ENCODE peak calls at places on chromosomes 13 and 19, in seven cellular contexts. One of them, this sample, is unnamed.

GRCh38 chr19:55301459-55302331 is 17.9 kb downstream of the BRSK1 start:
- DNase-seq in aorta: peak
- DNase-seq in right lobe of liver: peak
- DNase-seq in choroid plexus epithelial cell: peak
- DNase-seq in stomach: peak
- DNase-seq in GM12865: peak
- DNase-seq in spleen: peak
- DNase-seq in this sample: peak

GRCh38 chr13:44224433-44225149 is 149.0 kb upstream of the SERP2 start:
- DNase-seq in aorta: no peak
- DNase-seq in right lobe of liver: no peak
- DNase-seq in choroid plexus epithelial cell: no peak
- DNase-seq in stomach: no peak
- DNase-seq in GM12865: no peak
- DNase-seq in spleen: no peak
- DNase-seq in this sample: no peak

GRCh38 chr13:61954092-61954491 is 538.4 kb upstream of the PCDH20 start:
- DNase-seq in aorta: no peak
- DNase-seq in right lobe of liver: no peak
- DNase-seq in choroid plexus epithelial cell: peak
- DNase-seq in stomach: no peak
- DNase-seq in GM12865: peak
- DNase-seq in spleen: no peak
- DNase-seq in this sample: no peak

GRCh38 chr19:43675269-43675879 is 5.4 kb upstream of the PLAUR start:
- DNase-seq in aorta: no peak
- DNase-seq in right lobe of liver: no peak
- DNase-seq in choroid plexus epithelial cell: peak
- DNase-seq in stomach: peak
- DNase-seq in GM12865: peak
- DNase-seq in spleen: no peak
- DNase-seq in this sample: no peak

GRCh38 chr19:38527466-38528136 is 90.2 kb downstream of the MAP4K1 start:
- DNase-seq in aorta: no peak
- DNase-seq in right lobe of liver: no peak
- DNase-seq in choroid plexus epithelial cell: no peak
- DNase-seq in stomach: no peak
- DNase-seq in GM12865: no peak
- DNase-seq in spleen: no peak
- DNase-seq in this sample: no peak

GRCh38 chr19:49113762-49114629 is at the start of gene LIN7B:
- DNase-seq in aorta: peak
- DNase-seq in right lobe of liver: peak
- DNase-seq in choroid plexus epithelial cell: peak
- DNase-seq in stomach: peak
- DNase-seq in GM12865: peak
- DNase-seq in spleen: peak
- DNase-seq in this sample: peak

GRCh38 chr13:40974460-40975407 is 44.4 kb downstream of the ELF1 start:
- DNase-seq in aorta: no peak
- DNase-seq in right lobe of liver: no peak
- DNase-seq in choroid plexus epithelial cell: peak
- DNase-seq in stomach: no peak
- DNase-seq in GM12865: peak
- DNase-seq in spleen: no peak
- DNase-seq in this sample: no peak

GRCh38 chr13:20672772-20673171 is 30.7 kb upstream of the IL17D start:
- DNase-seq in aorta: no peak
- DNase-seq in right lobe of liver: no peak
- DNase-seq in choroid plexus epithelial cell: peak
- DNase-seq in stomach: no peak
- DNase-seq in GM12865: no peak
- DNase-seq in spleen: no peak
- DNase-seq in this sample: no peak

GRCh38 chr13:41562083-41562482 is 104.7 kb downstream of the RGCC start:
- DNase-seq in aorta: no peak
- DNase-seq in right lobe of liver: no peak
- DNase-seq in choroid plexus epithelial cell: peak
- DNase-seq in stomach: no peak
- DNase-seq in GM12865: no peak
- DNase-seq in spleen: no peak
- DNase-seq in this sample: no peak

GRCh38 chr13:23868521-23868920 is 20.7 kb downstream of the MIPEP start:
- DNase-seq in aorta: no peak
- DNase-seq in right lobe of liver: no peak
- DNase-seq in choroid plexus epithelial cell: peak
- DNase-seq in stomach: no peak
- DNase-seq in GM12865: no peak
- DNase-seq in spleen: no peak
- DNase-seq in this sample: no peak

GRCh38 chr19:2469102-2469914 is 6.6 kb upstream of the GADD45B start:
- DNase-seq in aorta: peak
- DNase-seq in right lobe of liver: no peak
- DNase-seq in choroid plexus epithelial cell: peak
- DNase-seq in stomach: no peak
- DNase-seq in GM12865: peak
- DNase-seq in spleen: no peak
- DNase-seq in this sample: peak

GRCh38 chr19:13150919-13151604 is 851 bp downstream of the IER2 start:
- DNase-seq in aorta: no peak
- DNase-seq in right lobe of liver: peak
- DNase-seq in choroid plexus epithelial cell: no peak
- DNase-seq in stomach: no peak
- DNase-seq in GM12865: no peak
- DNase-seq in spleen: peak
- DNase-seq in this sample: peak

GRCh38 chr13:99376924-99377323 is 69.7 kb upstream of the GPR183 start:
- DNase-seq in aorta: no peak
- DNase-seq in right lobe of liver: no peak
- DNase-seq in choroid plexus epithelial cell: no peak
- DNase-seq in stomach: no peak
- DNase-seq in GM12865: no peak
- DNase-seq in spleen: peak
- DNase-seq in this sample: no peak

GRCh38 chr19:3034845-3035541 is 5.9 kb upstream of the TLE2 start:
- DNase-seq in aorta: no peak
- DNase-seq in right lobe of liver: no peak
- DNase-seq in choroid plexus epithelial cell: peak
- DNase-seq in stomach: peak
- DNase-seq in GM12865: peak
- DNase-seq in spleen: peak
- DNase-seq in this sample: no peak

GRCh38 chr13:36131931-36132297 is 732 bp upstream of the DCLK1 start:
- DNase-seq in aorta: peak
- DNase-seq in right lobe of liver: no peak
- DNase-seq in choroid plexus epithelial cell: peak
- DNase-seq in stomach: no peak
- DNase-seq in GM12865: no peak
- DNase-seq in spleen: no peak
- DNase-seq in this sample: no peak

GRCh38 chr13:40969169-40969901 is 49.8 kb downstream of the ELF1 start:
- DNase-seq in aorta: no peak
- DNase-seq in right lobe of liver: no peak
- DNase-seq in choroid plexus epithelial cell: no peak
- DNase-seq in stomach: no peak
- DNase-seq in GM12865: peak
- DNase-seq in spleen: no peak
- DNase-seq in this sample: no peak

GRCh38 chr19:38944981-38945506 is 14.3 kb downstream of the MRPS12 start:
- DNase-seq in aorta: no peak
- DNase-seq in right lobe of liver: peak
- DNase-seq in choroid plexus epithelial cell: no peak
- DNase-seq in stomach: no peak
- DNase-seq in GM12865: no peak
- DNase-seq in spleen: no peak
- DNase-seq in this sample: no peak

GRCh38 chr13:85586422-85586831 is 212.8 kb downstream of the SLITRK6 start:
- DNase-seq in aorta: no peak
- DNase-seq in right lobe of liver: no peak
- DNase-seq in choroid plexus epithelial cell: peak
- DNase-seq in stomach: no peak
- DNase-seq in GM12865: no peak
- DNase-seq in spleen: no peak
- DNase-seq in this sample: no peak

GRCh38 chr19:55468054-55468393 is 3.5 kb upstream of the C19orf85 start:
- DNase-seq in aorta: no peak
- DNase-seq in right lobe of liver: no peak
- DNase-seq in choroid plexus epithelial cell: no peak
- DNase-seq in stomach: no peak
- DNase-seq in GM12865: no peak
- DNase-seq in spleen: no peak
- DNase-seq in this sample: no peak

GRCh38 chr13:76980075-76980718 is 11.7 kb upstream of the CLN5 start:
- DNase-seq in aorta: peak
- DNase-seq in right lobe of liver: peak
- DNase-seq in choroid plexus epithelial cell: peak
- DNase-seq in stomach: peak
- DNase-seq in GM12865: peak
- DNase-seq in spleen: peak
- DNase-seq in this sample: peak

GRCh38 chr13:47858678-47859050 is 142.4 kb downstream of the SUCLA2 start:
- DNase-seq in aorta: no peak
- DNase-seq in right lobe of liver: no peak
- DNase-seq in choroid plexus epithelial cell: peak
- DNase-seq in stomach: no peak
- DNase-seq in GM12865: no peak
- DNase-seq in spleen: no peak
- DNase-seq in this sample: no peak

DNA sequence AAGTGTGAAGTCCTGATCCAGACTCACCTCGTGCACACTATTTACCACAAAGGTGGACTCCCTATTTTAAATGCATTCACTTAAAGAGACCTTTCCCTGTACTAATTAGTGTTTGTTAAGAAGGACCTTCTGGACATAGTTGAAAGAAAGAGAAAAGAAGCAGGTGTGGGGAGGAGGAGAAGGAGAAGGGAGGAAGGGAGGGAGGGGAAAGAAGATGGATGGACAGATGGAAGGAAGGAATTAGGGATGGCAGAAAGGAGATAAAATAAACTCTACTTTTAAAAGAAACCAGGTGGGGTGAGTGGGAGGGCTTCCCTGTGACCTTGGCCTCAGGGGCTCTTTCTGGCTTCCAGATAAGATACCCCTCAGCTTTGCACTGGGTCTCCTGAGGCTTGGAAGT is 21.4 kb downstream of the ZNF175 start:
- DNase-seq in aorta: no peak
- DNase-seq in right lobe of liver: no peak
- DNase-seq in choroid plexus epithelial cell: no peak
- DNase-seq in stomach: no peak
- DNase-seq in GM12865: no peak
- DNase-seq in spleen: no peak
- DNase-seq in this sample: no peak
- H3K4me3 ChIP-seq in aorta: no peak
- H3K4me3 ChIP-seq in right lobe of liver: no peak
- H3K4me3 ChIP-seq in choroid plexus epithelial cell: no peak
- H3K4me3 ChIP-seq in stomach: no peak
- H3K4me3 ChIP-seq in GM12865: no peak
- H3K4me3 ChIP-seq in spleen: no peak
- H3K4me3 ChIP-seq in this sample: no peak

GRCh38 chr19:34191355-34191962 is 19.2 kb downstream of the LSM14A start:
- DNase-seq in aorta: no peak
- DNase-seq in right lobe of liver: no peak
- DNase-seq in choroid plexus epithelial cell: no peak
- DNase-seq in stomach: no peak
- DNase-seq in GM12865: no peak
- DNase-seq in spleen: no peak
- DNase-seq in this sample: no peak

GRCh38 chr19:34188388-34188787 is 16.1 kb downstream of the LSM14A start:
- DNase-seq in aorta: no peak
- DNase-seq in right lobe of liver: no peak
- DNase-seq in choroid plexus epithelial cell: no peak
- DNase-seq in stomach: no peak
- DNase-seq in GM12865: no peak
- DNase-seq in spleen: no peak
- DNase-seq in this sample: no peak

GRCh38 chr19:34187011-34187410 is 14.7 kb downstream of the LSM14A start:
- DNase-seq in aorta: no peak
- DNase-seq in right lobe of liver: no peak
- DNase-seq in choroid plexus epithelial cell: no peak
- DNase-seq in stomach: no peak
- DNase-seq in GM12865: no peak
- DNase-seq in spleen: no peak
- DNase-seq in this sample: no peak

GRCh38 chr19:34189917-34190425 is 17.7 kb downstream of the LSM14A start:
- DNase-seq in aorta: no peak
- DNase-seq in right lobe of liver: no peak
- DNase-seq in choroid plexus epithelial cell: peak
- DNase-seq in stomach: no peak
- DNase-seq in GM12865: no peak
- DNase-seq in spleen: no peak
- DNase-seq in this sample: no peak

DNA sequence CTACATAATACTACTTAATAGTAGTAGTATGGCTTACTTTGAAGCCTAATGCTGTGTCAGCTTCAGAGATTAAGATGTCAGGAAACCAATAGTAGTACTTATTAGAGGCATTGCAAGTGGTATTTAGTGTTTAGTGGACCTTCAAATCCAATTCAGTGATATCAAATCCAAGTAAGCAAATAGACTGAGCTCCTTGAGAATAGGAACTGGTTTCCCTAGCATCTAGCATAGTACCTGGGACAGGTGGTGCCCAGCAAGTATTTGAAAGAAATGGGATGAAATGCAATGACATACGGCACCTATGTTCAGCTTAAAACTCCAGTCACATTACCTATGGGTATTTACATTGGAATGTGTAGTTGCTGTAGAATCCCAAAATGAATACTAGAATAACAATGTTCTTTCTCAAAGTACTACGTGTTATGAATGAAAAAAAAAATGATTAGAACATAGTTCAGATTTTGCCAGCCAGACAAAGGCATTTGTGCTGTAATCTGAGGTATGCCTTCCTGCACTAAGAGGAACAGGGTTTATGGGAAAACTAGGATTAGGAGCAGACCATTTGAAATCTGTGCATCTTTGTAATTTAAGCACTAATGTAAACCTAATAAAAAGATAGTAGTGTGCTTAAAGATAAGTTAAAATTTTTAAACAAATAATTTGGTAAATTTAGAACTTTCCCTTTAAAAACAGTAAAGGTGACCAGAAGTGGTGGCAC is 17.1 kb downstream of the LSM14A start:
- DNase-seq in aorta: no peak
- DNase-seq in right lobe of liver: no peak
- DNase-seq in choroid plexus epithelial cell: no peak
- DNase-seq in stomach: no peak
- DNase-seq in GM12865: no peak
- DNase-seq in spleen: no peak
- DNase-seq in this sample: no peak
- H3K4me3 ChIP-seq in aorta: no peak
- H3K4me3 ChIP-seq in right lobe of liver: no peak
- H3K4me3 ChIP-seq in choroid plexus epithelial cell: no peak
- H3K4me3 ChIP-seq in stomach: no peak
- H3K4me3 ChIP-seq in GM12865: no peak
- H3K4me3 ChIP-seq in spleen: no peak
- H3K4me3 ChIP-seq in this sample: no peak

GRCh38 chr13:30466358-30466714 is 600 bp upstream of the HMGB1 start:
- DNase-seq in aorta: no peak
- DNase-seq in right lobe of liver: no peak
- DNase-seq in choroid plexus epithelial cell: peak
- DNase-seq in stomach: no peak
- DNase-seq in GM12865: peak
- DNase-seq in spleen: no peak
- DNase-seq in this sample: no peak
- H3K4me3 ChIP-seq in aorta: no peak
- H3K4me3 ChIP-seq in right lobe of liver: no peak
- H3K4me3 ChIP-seq in choroid plexus epithelial cell: peak
- H3K4me3 ChIP-seq in stomach: peak
- H3K4me3 ChIP-seq in GM12865: peak
- H3K4me3 ChIP-seq in spleen: no peak
- H3K4me3 ChIP-seq in this sample: peak

GRCh38 chr13:111327701-111328100 is 7.3 kb downstream of the TEX29 start:
- DNase-seq in aorta: no peak
- DNase-seq in right lobe of liver: no peak
- DNase-seq in choroid plexus epithelial cell: no peak
- DNase-seq in stomach: no peak
- DNase-seq in GM12865: no peak
- DNase-seq in spleen: no peak
- DNase-seq in this sample: no peak
- H3K4me3 ChIP-seq in aorta: no peak
- H3K4me3 ChIP-seq in right lobe of liver: no peak
- H3K4me3 ChIP-seq in choroid plexus epithelial cell: no peak
- H3K4me3 ChIP-seq in stomach: no peak
- H3K4me3 ChIP-seq in GM12865: no peak
- H3K4me3 ChIP-seq in spleen: no peak
- H3K4me3 ChIP-seq in this sample: no peak

This sample was measured in GM06990.